ENCODE peak calls at places on chromosomes 13 and 19, in five cellular contexts. D is nephron progenitor cell, P is ascending aorta, M is thoracic aorta, B is progenitor cell of endocrine pancreas. F is an unnamed sample.

GRCh38 chr13:98784666-98785065 is 32.2 kb upstream of the SLC15A1 start:
- DNase-seq in D (no peak), P (no peak), M (no peak), B (no peak), F (no peak)

GRCh38 chr13:109626386-109627171 is 159.8 kb downstream of the IRS2 start:
- DNase-seq in D (no peak), P (no peak), M (no peak), B (no peak), F (no peak)

GRCh38 chr13:98476538-98476966 is 100.4 kb downstream of the STK24 start:
- DNase-seq in D (no peak), P (peak), M (no peak), B (no peak), F (no peak)

GRCh38 chr19:12891553-12892021 is 627 bp downstream of the GCDH start:
- DNase-seq in D (peak), P (no peak), M (no peak), B (no peak), F (no peak)

GRCh38 chr13:52779028-52779612 is 39.5 kb upstream of the CNMD start:
- DNase-seq in D (no peak), P (no peak), M (no peak), B (no peak), F (no peak)

GRCh38 chr19:46361915-46362314 is 15.0 kb downstream of the PPP5C start:
- DNase-seq in D (no peak), P (no peak), M (no peak), B (no peak), F (no peak)

GRCh38 chr19:18460313-18460712 is 22.4 kb upstream of the ISYNA1 start:
- DNase-seq in D (no peak), P (peak), M (peak), B (no peak), F (no peak)

GRCh38 chr13:33757713-33758112 is 60.2 kb upstream of the RFC3 start:
- DNase-seq in D (no peak), P (no peak), M (no peak), B (no peak), F (no peak)

GRCh38 chr19:495440-496332 is 600 bp upstream of the MADCAM1 start:
- DNase-seq in D (peak), P (no peak), M (no peak), B (peak), F (no peak)

GRCh38 chr19:3162418-3163229 is 15.9 kb upstream of the S1PR4 start:
- DNase-seq in D (no peak), P (no peak), M (no peak), B (no peak), F (no peak)

GRCh38 chr13:28530729-28531194 is 35.8 kb upstream of the FLT1 start:
- DNase-seq in D (no peak), P (no peak), M (no peak), B (no peak), F (no peak)

GRCh38 chr19:17348700-17349099 is 11.3 kb downstream of the GTPBP3 start:
- DNase-seq in D (no peak), P (peak), M (peak), B (no peak), F (no peak)

GRCh38 chr13:106152047-106152446 is 383.4 kb downstream of the EFNB2 start:
- DNase-seq in D (no peak), P (no peak), M (no peak), B (no peak), F (no peak)

GRCh38 chr19:34359140-34359953 is 5.6 kb upstream of the GPI start:
- DNase-seq in D (peak), P (peak), M (peak), B (peak), F (peak)
- TF ChIP-seq CTCF in D (peak), P (peak), M (peak), B (peak), F (peak)

GRCh38 chr19:31402931-31403330 is 53.7 kb upstream of the TSHZ3 start:
- DNase-seq in D (no peak), P (no peak), M (no peak), B (no peak), F (no peak)

GRCh38 chr19:31413353-31413752 is 64.1 kb upstream of the TSHZ3 start:
- DNase-seq in D (no peak), P (no peak), M (no peak), B (no peak), F (no peak)

GRCh38 chr19:31406106-31406505 is 56.9 kb upstream of the TSHZ3 start:
- DNase-seq in D (no peak), P (no peak), M (no peak), B (no peak), F (no peak)

GRCh38 chr19:31408460-31409124 is 59.4 kb upstream of the TSHZ3 start:
- DNase-seq in D (no peak), P (no peak), M (no peak), B (no peak), F (no peak)
- TF ChIP-seq CTCF in D (no peak), P (no peak), M (no peak), B (no peak), F (no peak)

DNA sequence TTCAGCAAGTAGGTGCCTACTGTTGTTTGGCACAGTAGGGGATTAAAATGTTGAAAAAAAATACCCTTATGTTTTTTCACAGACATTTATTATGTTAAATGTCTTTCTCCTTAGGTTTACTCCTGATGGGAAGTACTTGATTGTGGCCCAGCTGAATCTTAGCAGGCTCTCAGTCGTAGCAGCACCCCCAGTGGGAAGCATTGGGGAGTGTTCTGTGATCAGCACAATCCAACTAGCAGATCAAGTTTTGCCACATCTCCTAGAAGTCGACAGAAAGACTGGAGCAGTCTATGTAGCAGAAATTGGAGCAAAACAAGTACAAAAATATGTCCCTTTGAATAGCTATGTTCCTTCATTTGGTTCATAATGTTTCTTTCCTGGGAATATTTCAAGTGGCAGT is 9.3 kb downstream of the NHLRC3 start:
- DNase-seq in D (no peak), P (no peak), M (no peak), B (no peak), F (no peak)
- TF ChIP-seq CTCF in D (peak), P (no peak), M (no peak), B (peak), F (no peak)

GRCh38 chr13:31012285-31013024 is 80.0 kb downstream of the TEX26 start:
- DNase-seq in D (no peak), P (no peak), M (no peak), B (no peak), F (no peak)
- TF ChIP-seq CTCF in D (peak), P (no peak), M (no peak), B (peak), F (no peak)